ENCODE peak calls at places on chromosomes 1 and 21, in seven cellular contexts. K is HCT116, B is IMR-90, Q is tibial nerve, P is heart left ventricle, W is suprapubic skin, A is body of pancreas. J is an unnamed sample.
A peak's percentile ranks its signal among the peaks of the same experiment; 100 is the strongest.

GRCh38 chr1:167957710-167958109 is 20.8 kb upstream of the MPC2 start:
- DNase-seq in K (no peak), B (peak; percentile 38), Q (no peak), P (no peak), W (no peak), A (no peak), J (no peak)

GRCh38 chr1:88455857-88456256 is 228.2 kb upstream of the PKN2 start:
- DNase-seq in K (no peak), B (no peak), Q (no peak), P (no peak), W (no peak), A (no peak), J (no peak)

GRCh38 chr1:169368406-169368769 is 393 bp downstream of the BLZF1 start:
- DNase-seq in K (no peak), B (peak; percentile 2), Q (no peak), P (no peak), W (no peak), A (peak; percentile 19), J (peak; percentile 38)

GRCh38 chr21:45056917-45057560 is 17.3 kb upstream of the ADARB1 start:
- DNase-seq in K (no peak), B (no peak), Q (no peak), P (no peak), W (no peak), A (no peak), J (no peak)

GRCh38 chr1:218384576-218384975 is 39.4 kb downstream of the TGFB2 start:
- DNase-seq in K (no peak), B (peak; percentile 65), Q (no peak), P (no peak), W (no peak), A (no peak), J (no peak)

GRCh38 chr21:45947716-45948255 is 33.8 kb upstream of the COL6A1 start:
- DNase-seq in K (no peak), B (no peak), Q (no peak), P (peak; percentile 18), W (peak; percentile 62), A (no peak), J (no peak)

GRCh38 chr1:116921301-116921885 is 11.7 kb downstream of the PTGFRN start:
- DNase-seq in K (no peak), B (no peak), Q (no peak), P (no peak), W (no peak), A (no peak), J (no peak)

GRCh38 chr1:210568631-210569030 is 239.9 kb downstream of the HHAT start:
- DNase-seq in K (no peak), B (no peak), Q (no peak), P (no peak), W (no peak), A (no peak), J (no peak)

GRCh38 chr21:41170442-41170841 is 2.5 kb downstream of the BACE2 start:
- DNase-seq in K (no peak), B (peak; percentile 34), Q (no peak), P (peak; percentile 45), W (no peak), A (peak; percentile 57), J (peak; percentile 59)

GRCh38 chr1:110508038-110508437 is 10.9 kb downstream of the KCNA10 start:
- DNase-seq in K (no peak), B (peak; percentile 9), Q (peak; percentile 19), P (peak; percentile 67), W (peak; percentile 71), A (no peak), J (peak; percentile 8)

GRCh38 chr1:203569490-203570318 is 56.9 kb upstream of the ATP2B4 start:
- DNase-seq in K (no peak), B (peak; percentile 83), Q (no peak), P (no peak), W (no peak), A (no peak), J (no peak)

GRCh38 chr1:28176492-28177470 is at the start of gene PTAFR:
- DNase-seq in K (no peak), B (no peak), Q (no peak), P (peak; percentile 58), W (no peak), A (no peak), J (no peak)

GRCh38 chr1:36525166-36525565 is 42.5 kb upstream of the CSF3R start:
- DNase-seq in K (no peak), B (no peak), Q (no peak), P (no peak), W (no peak), A (no peak), J (no peak)

GRCh38 chr1:84653130-84653680 is 37.1 kb downstream of the SSX2IP start:
- DNase-seq in K (no peak), B (peak; percentile 59), Q (no peak), P (no peak), W (no peak), A (no peak), J (no peak)

GRCh38 chr1:224641030-224641429 is 24.9 kb downstream of the CNIH3 start:
- DNase-seq in K (peak; percentile 33), B (no peak), Q (no peak), P (no peak), W (no peak), A (peak; percentile 61), J (no peak)

GRCh38 chr1:173562813-173563212 is 40.1 kb downstream of the SLC9C2 start:
- DNase-seq in K (no peak), B (no peak), Q (no peak), P (no peak), W (no peak), A (no peak), J (no peak)

GRCh38 chr21:30684506-30684905 is 34.1 kb downstream of the KRTAP21-3 start:
- DNase-seq in K (no peak), B (no peak), Q (no peak), P (no peak), W (no peak), A (no peak), J (no peak)

GRCh38 chr1:25566730-25567341 is 23.4 kb downstream of the LDLRAP1 start:
- DNase-seq in K (no peak), B (peak; percentile 92), Q (peak; percentile 54), P (peak; percentile 86), W (no peak), A (no peak), J (no peak)

GRCh38 chr1:114458208-114458777 is 52.7 kb downstream of the TRIM33 start:
- DNase-seq in K (no peak), B (peak; percentile 80), Q (no peak), P (no peak), W (no peak), A (no peak), J (no peak)

GRCh38 chr1:109993885-109994284 is 9.3 kb downstream of the AHCYL1 start:
- DNase-seq in K (no peak), B (peak; percentile 39), Q (no peak), P (no peak), W (no peak), A (no peak), J (peak; percentile 53)

GRCh38 chr21:17988038-17988437 is 168.9 kb upstream of the C21orf91 start:
- DNase-seq in K (no peak), B (no peak), Q (no peak), P (no peak), W (no peak), A (no peak), J (no peak)

GRCh38 chr1:209768354-209768774 is 12.5 kb downstream of the TRAF3IP3 start:
- DNase-seq in K (no peak), B (no peak), Q (no peak), P (no peak), W (no peak), A (no peak), J (no peak)

GRCh38 chr1:161013104-161013590 is 7.8 kb downstream of the F11R start:
- DNase-seq in K (no peak), B (peak; percentile 21), Q (no peak), P (no peak), W (no peak), A (no peak), J (no peak)

GRCh38 chr1:40665335-40666171 is at the start of gene RIMS3:
- DNase-seq in K (peak; percentile 42), B (peak; percentile 8), Q (peak; percentile 41), P (peak; percentile 81), W (peak; percentile 80), A (peak; percentile 83), J (peak; percentile 68)

GRCh38 chr1:1168156-1168450 is 5.6 kb upstream of the TTLL10 start:
- DNase-seq in K (no peak), B (no peak), Q (no peak), P (no peak), W (no peak), A (no peak), J (no peak)

GRCh38 chr1:201384406-201384782 is 6.9 kb upstream of the TNNT2 start:
- DNase-seq in K (no peak), B (no peak), Q (no peak), P (no peak), W (no peak), A (no peak), J (no peak)
- H3K27ac ChIP-seq in K (no peak overlapping the region), B (peak overlapping the region; percentile 95), Q (no peak overlapping the region), P (peak overlapping the region; percentile 38), W (no peak overlapping the region), A (no peak overlapping the region), J (no peak overlapping the region)

GRCh38 chr1:216732121-216732520 is 8.9 kb upstream of the ESRRG start:
- DNase-seq in K (no peak), B (no peak), Q (no peak), P (no peak), W (no peak), A (no peak), J (no peak)
- TF ChIP-seq POLR2A in K (no peak), B (no peak), Q (no peak), P (no peak), W (no peak), A (no peak), J (no peak)

DNA sequence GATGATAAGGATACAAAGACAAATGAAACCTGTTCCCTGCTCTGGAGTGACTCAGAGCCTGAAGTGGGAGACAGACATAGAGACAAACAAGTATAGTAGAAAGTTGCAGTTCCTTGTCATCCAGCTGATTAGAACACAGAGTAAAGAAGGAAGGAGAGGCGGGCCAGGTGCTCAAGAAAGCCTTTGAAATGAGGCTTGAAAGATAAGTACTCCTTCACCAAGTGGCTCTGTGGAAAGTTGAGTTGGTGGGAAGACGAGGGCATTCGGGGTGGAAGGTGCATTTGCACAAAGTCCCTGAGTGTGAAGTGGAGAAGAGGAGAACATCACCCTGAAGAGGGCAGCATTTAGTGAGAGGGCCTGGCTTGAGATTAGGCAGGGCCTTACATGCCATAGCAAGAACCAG is 17.0 kb downstream of the MARK1 start:
- DNase-seq in K (no peak), B (peak; percentile 4), Q (no peak), P (no peak), W (no peak), A (no peak), J (peak; percentile 40)
- TF ChIP-seq CTCF in K (peak; percentile 43), B (no peak), Q (no peak), P (no peak), W (no peak), A (no peak), J (no peak)

GRCh38 chr1:207283421-207283820 is 38.1 kb upstream of the CD55 start:
- DNase-seq in K (no peak), B (no peak), Q (no peak), P (no peak), W (no peak), A (no peak), J (no peak)

GRCh38 chr1:207279683-207280082 is 41.8 kb upstream of the CD55 start:
- DNase-seq in K (no peak), B (no peak), Q (no peak), P (no peak), W (no peak), A (no peak), J (no peak)

GRCh38 chr1:207282049-207282448 is 39.4 kb upstream of the CD55 start:
- DNase-seq in K (no peak), B (peak; percentile 53), Q (no peak), P (no peak), W (no peak), A (no peak), J (no peak)

GRCh38 chr1:207284209-207284892 is 37.1 kb upstream of the CD55 start:
- DNase-seq in K (no peak), B (peak; percentile 9), Q (no peak), P (no peak), W (no peak), A (no peak), J (no peak)

GRCh38 chr1:207282496-207283380 is 38.7 kb upstream of the CD55 start:
- DNase-seq in K (no peak), B (peak; percentile 11), Q (no peak), P (no peak), W (no peak), A (no peak), J (peak; percentile 9)
- H3K27ac ChIP-seq in K (no peak overlapping the region), B (no peak overlapping the region), Q (no peak overlapping the region), P (no peak overlapping the region), W (no peak overlapping the region), A (no peak overlapping the region), J (peak overlapping the region; percentile 5)